ENCODE peak calls at places on chromosomes 16 and 17, in seven cellular contexts. One of them, this sample, is unnamed.

GRCh38 chr17:34386925-34387550 is 24.0 kb upstream of the CCL1 start:
- DNase-seq in amniotic stem cell: no peak
- DNase-seq in HFFc6: no peak
- DNase-seq in A549: no peak
- DNase-seq in anterior cingulate cortex: no peak
- DNase-seq in T-helper 17 cell: no peak
- DNase-seq in myocyte: peak; percentile 21
- DNase-seq in this sample: no peak

GRCh38 chr17:77132411-77133086 is 8.2 kb upstream of the SEC14L1 start:
- DNase-seq in amniotic stem cell: no peak
- DNase-seq in T-helper 17 cell: no peak
- DNase-seq in HFFc6: no peak
- DNase-seq in A549: no peak
- DNase-seq in myocyte: no peak
- DNase-seq in anterior cingulate cortex: no peak
- DNase-seq in this sample: no peak

GRCh38 chr17:7041607-7042506 is 2.0 kb downstream of the SLC16A11 start:
- DNase-seq in myocyte: no peak
- DNase-seq in HFFc6: no peak
- DNase-seq in anterior cingulate cortex: no peak
- DNase-seq in amniotic stem cell: no peak
- DNase-seq in T-helper 17 cell: no peak
- DNase-seq in A549: no peak
- DNase-seq in this sample: no peak

GRCh38 chr16:26672206-26672605 is 394.5 kb upstream of the C16orf82 start:
- DNase-seq in A549: no peak
- DNase-seq in HFFc6: no peak
- DNase-seq in anterior cingulate cortex: no peak
- DNase-seq in myocyte: no peak
- DNase-seq in T-helper 17 cell: no peak
- DNase-seq in amniotic stem cell: no peak
- DNase-seq in this sample: no peak

GRCh38 chr17:69560987-69561441 is 146.5 kb downstream of the MAP2K6 start:
- DNase-seq in A549: no peak
- DNase-seq in amniotic stem cell: no peak
- DNase-seq in T-helper 17 cell: no peak
- DNase-seq in anterior cingulate cortex: no peak
- DNase-seq in HFFc6: peak; percentile 75
- DNase-seq in myocyte: peak; percentile 68
- DNase-seq in this sample: no peak

GRCh38 chr17:64180674-64181073 is 50.7 kb upstream of the ERN1 start:
- DNase-seq in A549: no peak
- DNase-seq in anterior cingulate cortex: no peak
- DNase-seq in myocyte: no peak
- DNase-seq in amniotic stem cell: no peak
- DNase-seq in HFFc6: no peak
- DNase-seq in T-helper 17 cell: no peak
- DNase-seq in this sample: no peak

GRCh38 chr16:46980926-46981325 is 7.5 kb upstream of the DNAJA2 start:
- DNase-seq in myocyte: no peak
- DNase-seq in A549: no peak
- DNase-seq in HFFc6: no peak
- DNase-seq in T-helper 17 cell: no peak
- DNase-seq in anterior cingulate cortex: no peak
- DNase-seq in amniotic stem cell: no peak
- DNase-seq in this sample: no peak

GRCh38 chr17:41812176-41813038 is at the start of gene FKBP10:
- DNase-seq in amniotic stem cell: peak; percentile 80
- DNase-seq in HFFc6: peak; percentile 74
- DNase-seq in T-helper 17 cell: peak; percentile 12
- DNase-seq in myocyte: peak; percentile 92
- DNase-seq in anterior cingulate cortex: peak; percentile 46
- DNase-seq in A549: peak; percentile 88
- DNase-seq in this sample: peak; percentile 78

GRCh38 chr17:17073006-17073626 is 30.9 kb downstream of the MPRIP start:
- DNase-seq in T-helper 17 cell: no peak
- DNase-seq in amniotic stem cell: no peak
- DNase-seq in A549: no peak
- DNase-seq in myocyte: no peak
- DNase-seq in anterior cingulate cortex: no peak
- DNase-seq in HFFc6: no peak
- DNase-seq in this sample: no peak

GRCh38 chr17:35183332-35183731 is 10.9 kb downstream of the SLC35G3 start:
- DNase-seq in T-helper 17 cell: no peak
- DNase-seq in anterior cingulate cortex: no peak
- DNase-seq in amniotic stem cell: no peak
- DNase-seq in A549: no peak
- DNase-seq in myocyte: peak; percentile 12
- DNase-seq in HFFc6: no peak
- DNase-seq in this sample: no peak

GRCh38 chr17:82496529-82497434 is 22.8 kb upstream of the FOXK2 start:
- DNase-seq in T-helper 17 cell: peak; percentile 78
- DNase-seq in myocyte: peak; percentile 94
- DNase-seq in anterior cingulate cortex: peak; percentile 94
- DNase-seq in amniotic stem cell: peak; percentile 87
- DNase-seq in A549: peak; percentile 97
- DNase-seq in HFFc6: peak; percentile 89
- DNase-seq in this sample: peak; percentile 88

GRCh38 chr17:14209215-14209614 is 27.4 kb downstream of the CDRT15 start:
- DNase-seq in HFFc6: no peak
- DNase-seq in T-helper 17 cell: no peak
- DNase-seq in A549: no peak
- DNase-seq in anterior cingulate cortex: no peak
- DNase-seq in amniotic stem cell: no peak
- DNase-seq in myocyte: peak; percentile 56
- DNase-seq in this sample: peak; percentile 39

GRCh38 chr16:2031081-2031577 is 4.4 kb downstream of the NHERF2 start:
- DNase-seq in myocyte: no peak
- DNase-seq in HFFc6: no peak
- DNase-seq in T-helper 17 cell: no peak
- DNase-seq in A549: no peak
- DNase-seq in anterior cingulate cortex: no peak
- DNase-seq in amniotic stem cell: no peak
- DNase-seq in this sample: no peak

GRCh38 chr17:6079155-6079554 is 9.0 kb downstream of the WSCD1 start:
- DNase-seq in HFFc6: no peak
- DNase-seq in A549: no peak
- DNase-seq in amniotic stem cell: no peak
- DNase-seq in T-helper 17 cell: no peak
- DNase-seq in anterior cingulate cortex: peak; percentile 55
- DNase-seq in myocyte: peak; percentile 91
- DNase-seq in this sample: peak; percentile 5

GRCh38 chr17:64354824-64355535 is 35.7 kb downstream of the PECAM1 start:
- DNase-seq in anterior cingulate cortex: no peak
- DNase-seq in HFFc6: no peak
- DNase-seq in amniotic stem cell: no peak
- DNase-seq in myocyte: no peak
- DNase-seq in A549: no peak
- DNase-seq in T-helper 17 cell: no peak
- DNase-seq in this sample: no peak

GRCh38 chr17:37067555-37068111 is 118.9 kb downstream of the AATF start:
- DNase-seq in anterior cingulate cortex: no peak
- DNase-seq in T-helper 17 cell: no peak
- DNase-seq in amniotic stem cell: peak; percentile 28
- DNase-seq in myocyte: peak; percentile 95
- DNase-seq in HFFc6: peak; percentile 74
- DNase-seq in A549: peak; percentile 86
- DNase-seq in this sample: no peak

GRCh38 chr16:12539185-12539929 is 264.3 kb downstream of the CPPED1 start:
- DNase-seq in A549: no peak
- DNase-seq in T-helper 17 cell: no peak
- DNase-seq in amniotic stem cell: no peak
- DNase-seq in myocyte: peak; percentile 62
- DNase-seq in anterior cingulate cortex: no peak
- DNase-seq in HFFc6: peak; percentile 81
- DNase-seq in this sample: no peak

GRCh38 chr17:66533572-66533971 is 231.2 kb downstream of the PRKCA start:
- DNase-seq in amniotic stem cell: no peak
- DNase-seq in myocyte: no peak
- DNase-seq in anterior cingulate cortex: peak; percentile 27
- DNase-seq in HFFc6: no peak
- DNase-seq in T-helper 17 cell: no peak
- DNase-seq in A549: no peak
- DNase-seq in this sample: no peak

GRCh38 chr17:68777856-68778694 is 176.9 kb upstream of the FAM20A start:
- DNase-seq in amniotic stem cell: no peak
- DNase-seq in myocyte: no peak
- DNase-seq in A549: no peak
- DNase-seq in HFFc6: no peak
- DNase-seq in T-helper 17 cell: no peak
- DNase-seq in anterior cingulate cortex: no peak
- DNase-seq in this sample: peak; percentile 25

GRCh38 chr16:732936-733335 is 6.0 kb downstream of the HAGHL start:
- DNase-seq in T-helper 17 cell: no peak
- DNase-seq in HFFc6: no peak
- DNase-seq in amniotic stem cell: no peak
- DNase-seq in myocyte: no peak
- DNase-seq in A549: peak; percentile 53
- DNase-seq in anterior cingulate cortex: no peak
- DNase-seq in this sample: no peak

GRCh38 chr17:42918902-42919521 is 18.4 kb downstream of the G6PC1 start:
- DNase-seq in anterior cingulate cortex: no peak
- DNase-seq in HFFc6: no peak
- DNase-seq in myocyte: no peak
- DNase-seq in amniotic stem cell: no peak
- DNase-seq in T-helper 17 cell: no peak
- DNase-seq in A549: no peak
- DNase-seq in this sample: no peak

GRCh38 chr17:2262146-2262587 is 41.4 kb downstream of the SMG6 start:
- DNase-seq in anterior cingulate cortex: no peak
- DNase-seq in myocyte: peak; percentile 54
- DNase-seq in A549: peak; percentile 35
- DNase-seq in T-helper 17 cell: no peak
- DNase-seq in HFFc6: peak; percentile 71
- DNase-seq in amniotic stem cell: peak; percentile 8
- DNase-seq in this sample: no peak

GRCh38 chr16:48365601-48366164 is 19.5 kb downstream of the SIAH1 start:
- DNase-seq in anterior cingulate cortex: peak; percentile 80
- DNase-seq in A549: peak; percentile 93
- DNase-seq in T-helper 17 cell: peak; percentile 71
- DNase-seq in myocyte: peak; percentile 85
- DNase-seq in amniotic stem cell: peak; percentile 59
- DNase-seq in HFFc6: peak; percentile 80
- DNase-seq in this sample: peak; percentile 89

This sample was measured in SK-MEL-5.